ENCODE peak calls at places on chromosome 21, in six cellular contexts. W, Z, L, N, O and S are unnamed samples.

GRCh38 chr21:46585191-46585953 is 19.5 kb downstream of the S100B start:
- DNase-seq in Z (peak; percentile 84), O (peak; percentile 17), W (no peak), N (no peak), L (no peak), S (no peak)

GRCh38 chr21:40421121-40421520 is 425.8 kb downstream of the DSCAM start:
- DNase-seq in O (no peak), Z (no peak), W (no peak), L (no peak), N (no peak), S (no peak)

GRCh38 chr21:16426936-16427335 is 697.2 kb downstream of the USP25 start:
- DNase-seq in O (no peak), W (no peak), L (no peak), Z (no peak), N (no peak), S (no peak)

GRCh38 chr21:38950388-38951094 is 144.8 kb downstream of the ETS2 start:
- DNase-seq in Z (no peak), N (no peak), W (no peak), O (peak; percentile 73), L (no peak), S (no peak)

GRCh38 chr21:21002137-21002536 is 3.9 kb downstream of the NCAM2 start:
- DNase-seq in N (no peak), W (no peak), Z (no peak), L (no peak), O (no peak), S (no peak)

GRCh38 chr21:39630827-39631226 is 18.1 kb downstream of the B3GALT5 start:
- DNase-seq in O (no peak), Z (no peak), N (no peak), W (no peak), L (no peak), S (no peak)

GRCh38 chr21:22319435-22319834 is 1321.2 kb downstream of the NCAM2 start:
- DNase-seq in N (no peak), L (no peak), O (no peak), W (no peak), Z (no peak), S (no peak)

GRCh38 chr21:38979271-38980196 is 173.8 kb downstream of the ETS2 start:
- DNase-seq in N (no peak), W (no peak), L (no peak), O (no peak), Z (no peak), S (no peak)

GRCh38 chr21:43325968-43326367 is 101.0 kb downstream of the SIK1 start:
- DNase-seq in O (peak; percentile 55), Z (peak; percentile 87), W (no peak), N (no peak), L (peak; percentile 3), S (no peak)

GRCh38 chr21:16530656-16531055 is 800.9 kb downstream of the USP25 start:
- DNase-seq in O (no peak), N (no peak), Z (no peak), W (no peak), L (no peak), S (no peak)

GRCh38 chr21:15221799-15222386 is 157.1 kb upstream of the NRIP1 start:
- DNase-seq in Z (no peak), N (no peak), L (peak; percentile 46), W (no peak), O (peak; percentile 10), S (no peak)

GRCh38 chr21:16569679-16570078 is 839.9 kb downstream of the USP25 start:
- DNase-seq in Z (no peak), O (no peak), W (no peak), N (no peak), L (no peak), S (no peak)

GRCh38 chr21:15138475-15138874 is 73.7 kb upstream of the NRIP1 start:
- DNase-seq in Z (no peak), O (peak; percentile 56), N (no peak), L (peak; percentile 58), W (no peak), S (no peak)

GRCh38 chr21:32427958-32428623 is 15.6 kb downstream of the EVA1C start:
- DNase-seq in L (no peak), O (no peak), W (no peak), N (no peak), Z (no peak), S (no peak)

GRCh38 chr21:43347461-43347860 is 79.5 kb downstream of the SIK1 start:
- DNase-seq in N (no peak), L (peak; percentile 41), O (no peak), W (no peak), Z (no peak), S (no peak)

GRCh38 chr21:15441060-15441493 is 288.7 kb upstream of the USP25 start:
- DNase-seq in Z (no peak), N (no peak), L (no peak), O (no peak), W (no peak), S (no peak)

GRCh38 chr21:15841856-15842564 is 112.2 kb downstream of the USP25 start:
- DNase-seq in O (no peak), L (no peak), Z (no peak), N (no peak), W (no peak), S (no peak)

GRCh38 chr21:40331804-40332203 is 464.6 kb downstream of the PCP4 start:
- DNase-seq in L (no peak), W (no peak), Z (no peak), N (no peak), O (no peak), S (no peak)

GRCh38 chr21:42687796-42688195 is 34.4 kb downstream of the PDE9A start:
- DNase-seq in W (no peak), N (no peak), L (peak; percentile 7), O (no peak), Z (no peak), S (no peak)

GRCh38 chr21:38986460-38987395 is 181.0 kb downstream of the ETS2 start:
- DNase-seq in L (no peak), N (no peak), W (no peak), O (no peak), Z (no peak), S (no peak)

GRCh38 chr21:38806942-38807284 is 1.2 kb downstream of the ETS2 start:
- DNase-seq in Z (no peak), L (no peak), O (no peak), W (no peak), N (no peak), S (no peak)

GRCh38 chr21:18218331-18218730 is 26.3 kb upstream of the CHODL start:
- DNase-seq in O (no peak), Z (no peak), L (no peak), W (no peak), N (no peak), S (no peak)

GRCh38 chr21:46424062-46424591 is 34.6 kb upstream of the DIP2A start:
- DNase-seq in O (no peak), Z (no peak), L (no peak), W (no peak), N (no peak), S (no peak)

GRCh38 chr21:22020221-22020620 is 1022.0 kb downstream of the NCAM2 start:
- DNase-seq in O (no peak), W (no peak), N (no peak), L (no peak), Z (no peak), S (no peak)

GRCh38 chr21:18608226-18608625 is 204.6 kb upstream of the TMPRSS15 start:
- DNase-seq in Z (no peak), L (no peak), O (no peak), W (no peak), N (no peak), S (no peak)

GRCh38 chr21:33645730-33646129 is 3.4 kb downstream of the ITSN1 start:
- DNase-seq in N (no peak), L (no peak), O (no peak), Z (no peak), W (no peak), S (no peak)

GRCh38 chr21:33642027-33642895 is at the start of gene ITSN1:
- DNase-seq in O (peak; percentile 100), N (peak; percentile 95), W (peak; percentile 99), Z (peak; percentile 98), L (peak; percentile 100), S (peak; percentile 100)

GRCh38 chr21:33642896-33643657 is 776 bp downstream of the ITSN1 start:
- DNase-seq in Z (peak; percentile 19), N (peak; percentile 51), W (no peak), L (peak; percentile 82), O (peak; percentile 48), S (peak; percentile 47)

GRCh38 chr21:33643658-33644311 is 1.5 kb downstream of the ITSN1 start:
- DNase-seq in N (no peak), W (no peak), O (no peak), L (no peak), Z (no peak), S (no peak)

GRCh38 chr21:33644383-33645074 is 2.2 kb downstream of the ITSN1 start:
- DNase-seq in Z (no peak), O (no peak), W (no peak), N (no peak), L (peak; percentile 71), S (no peak)
- H3K4me3 ChIP-seq in Z (no peak overlapping the region), O (no peak overlapping the region), W (no peak overlapping the region), N (no peak overlapping the region), L (peak overlapping the region; percentile 92), S (no peak overlapping the region)

DNA sequence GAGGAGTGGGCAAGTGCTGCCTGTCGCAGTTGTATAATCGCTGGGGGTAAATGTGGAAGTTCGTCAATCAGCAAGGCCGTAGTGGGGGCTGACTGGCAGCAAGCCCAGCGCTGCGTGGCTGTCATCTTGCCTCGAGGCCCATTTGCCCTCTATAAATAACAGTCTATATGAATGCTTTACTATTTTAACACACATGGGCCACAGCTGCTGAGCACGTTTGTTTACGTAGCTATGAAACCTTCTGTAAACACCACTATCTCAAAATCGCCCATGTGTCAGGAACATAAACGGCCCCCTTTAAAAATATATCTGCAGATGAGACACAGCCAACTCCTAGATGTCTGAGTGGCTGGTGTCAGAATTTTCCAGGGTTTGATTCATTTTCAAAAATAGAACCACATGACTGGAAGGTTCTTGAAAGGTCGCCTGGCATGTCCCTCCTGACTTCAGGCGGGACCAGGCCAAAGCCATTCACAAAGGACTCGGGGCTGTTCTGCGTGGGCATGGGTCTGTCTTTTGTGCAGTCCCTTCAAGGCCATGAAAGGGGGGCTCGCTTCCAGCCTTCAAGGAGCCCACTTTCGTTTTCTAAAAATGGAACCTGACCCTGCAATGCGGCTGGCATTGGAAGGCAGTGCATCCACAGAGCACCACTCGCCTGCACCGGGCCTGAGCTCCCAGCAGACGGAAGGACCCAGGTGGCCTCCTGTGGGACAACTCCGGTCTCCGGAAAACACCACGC is 205.5 kb downstream of the KCNJ6 start:
- DNase-seq in L (no peak), W (no peak), Z (no peak), O (no peak), N (no peak), S (no peak)
- H3K4me3 ChIP-seq in L (no peak overlapping the region), W (no peak overlapping the region), Z (no peak overlapping the region), O (no peak overlapping the region), N (no peak overlapping the region), S (no peak overlapping the region)

DNA sequence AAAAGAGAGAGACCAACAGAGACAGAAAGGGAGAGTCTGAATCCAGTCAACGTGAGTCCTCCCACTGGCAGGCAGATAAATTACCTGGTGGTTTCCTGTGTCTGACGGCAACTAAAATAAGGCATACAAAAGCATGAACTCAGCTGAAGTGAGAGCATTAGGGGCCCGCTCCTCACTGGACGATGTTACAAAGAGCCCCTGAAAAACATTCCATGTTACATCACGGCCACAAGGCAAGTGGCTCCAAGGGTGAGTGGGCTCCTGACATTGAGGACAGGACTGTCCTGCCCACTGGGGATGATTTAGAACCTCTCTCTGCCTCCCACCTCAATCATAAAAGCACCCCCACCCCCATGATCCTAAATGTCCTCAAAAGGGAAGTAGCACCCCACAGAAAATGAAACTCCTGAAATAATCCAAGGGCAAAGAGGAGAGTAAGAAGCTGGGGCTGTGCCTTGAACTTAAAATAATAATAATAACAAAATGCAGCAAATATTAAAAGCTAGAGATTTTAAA is 66.8 kb upstream of the TIAM1 start:
- DNase-seq in N (no peak), Z (peak; percentile 38), L (no peak), O (no peak), W (no peak), S (no peak)
- H3K4me3 ChIP-seq in N (no peak overlapping the region), Z (no peak overlapping the region), L (no peak overlapping the region), O (no peak overlapping the region), W (no peak overlapping the region), S (no peak overlapping the region)

GRCh38 chr21:45209046-45209445 is 78.6 kb downstream of the POFUT2 start:
- DNase-seq in L (no peak), W (no peak), O (no peak), N (no peak), Z (no peak), S (peak; percentile 57)
- H3K4me3 ChIP-seq in L (no peak overlapping the region), W (no peak overlapping the region), O (no peak overlapping the region), N (no peak overlapping the region), Z (no peak overlapping the region), S (no peak overlapping the region)